ENCODE peak calls at places on chromosomes 11 and 22, in seven cellular contexts. One of them, this sample, is unnamed.

GRCh38 chr11:14029971-14030531 is 67.5 kb downstream of the SPON1 start:
- DNase-seq in HCT116: no peak
- DNase-seq in GM23248: peak
- DNase-seq in neural progenitor cell: no peak
- DNase-seq in hepatocyte: peak
- DNase-seq in MM.1S: no peak
- DNase-seq in GM23338: no peak
- DNase-seq in this sample: peak

GRCh38 chr22:45008853-45009751 is 703 bp downstream of the PHF21B start:
- DNase-seq in HCT116: no peak
- DNase-seq in GM23248: peak
- DNase-seq in neural progenitor cell: peak
- DNase-seq in hepatocyte: peak
- DNase-seq in MM.1S: no peak
- DNase-seq in GM23338: peak
- DNase-seq in this sample: no peak

GRCh38 chr11:65571940-65572339 is 398 bp upstream of the FAM89B start:
- DNase-seq in HCT116: no peak
- DNase-seq in GM23248: peak
- DNase-seq in neural progenitor cell: peak
- DNase-seq in hepatocyte: peak
- DNase-seq in MM.1S: peak
- DNase-seq in GM23338: peak
- DNase-seq in this sample: peak

GRCh38 chr11:5297671-5298070 is 4.1 kb downstream of the OR51B4 start:
- DNase-seq in HCT116: no peak
- DNase-seq in GM23248: peak
- DNase-seq in neural progenitor cell: no peak
- DNase-seq in hepatocyte: no peak
- DNase-seq in MM.1S: no peak
- DNase-seq in GM23338: no peak
- DNase-seq in this sample: no peak

GRCh38 chr11:61297741-61298140 is 2.6 kb upstream of the VWCE start:
- DNase-seq in HCT116: no peak
- DNase-seq in GM23248: peak
- DNase-seq in neural progenitor cell: no peak
- DNase-seq in hepatocyte: no peak
- DNase-seq in MM.1S: no peak
- DNase-seq in GM23338: no peak
- DNase-seq in this sample: peak

GRCh38 chr11:77524539-77524938 is 50.6 kb upstream of the PAK1 start:
- DNase-seq in HCT116: no peak
- DNase-seq in GM23248: no peak
- DNase-seq in neural progenitor cell: no peak
- DNase-seq in hepatocyte: no peak
- DNase-seq in MM.1S: no peak
- DNase-seq in GM23338: no peak
- DNase-seq in this sample: no peak

GRCh38 chr11:30488304-30488998 is 97.7 kb downstream of the MPPED2 start:
- DNase-seq in HCT116: no peak
- DNase-seq in GM23248: no peak
- DNase-seq in neural progenitor cell: no peak
- DNase-seq in hepatocyte: peak
- DNase-seq in MM.1S: no peak
- DNase-seq in GM23338: no peak
- DNase-seq in this sample: peak

GRCh38 chr11:66722745-66723651 is 6.0 kb downstream of the SPTBN2 start:
- DNase-seq in HCT116: no peak
- DNase-seq in GM23248: no peak
- DNase-seq in neural progenitor cell: no peak
- DNase-seq in hepatocyte: no peak
- DNase-seq in MM.1S: no peak
- DNase-seq in GM23338: no peak
- DNase-seq in this sample: no peak

GRCh38 chr11:23359297-23359696 is 499.0 kb upstream of the CCDC179 start:
- DNase-seq in HCT116: no peak
- DNase-seq in GM23248: peak
- DNase-seq in neural progenitor cell: no peak
- DNase-seq in hepatocyte: peak
- DNase-seq in MM.1S: peak
- DNase-seq in GM23338: no peak
- DNase-seq in this sample: peak

GRCh38 chr11:82976786-82977185 is 75.2 kb downstream of the DDIAS start:
- DNase-seq in HCT116: no peak
- DNase-seq in GM23248: no peak
- DNase-seq in neural progenitor cell: no peak
- DNase-seq in hepatocyte: no peak
- DNase-seq in MM.1S: no peak
- DNase-seq in GM23338: no peak
- DNase-seq in this sample: no peak

GRCh38 chr11:1566381-1567051 is 5.6 kb downstream of the DUSP8 start:
- DNase-seq in HCT116: no peak
- DNase-seq in GM23248: no peak
- DNase-seq in neural progenitor cell: no peak
- DNase-seq in hepatocyte: peak
- DNase-seq in MM.1S: no peak
- DNase-seq in GM23338: no peak
- DNase-seq in this sample: no peak

GRCh38 chr11:96186806-96187205 is 156.2 kb downstream of the MAML2 start:
- DNase-seq in HCT116: no peak
- DNase-seq in GM23248: peak
- DNase-seq in neural progenitor cell: no peak
- DNase-seq in hepatocyte: no peak
- DNase-seq in MM.1S: no peak
- DNase-seq in GM23338: no peak
- DNase-seq in this sample: peak

GRCh38 chr11:74971424-74971823 is 17.3 kb upstream of the NEU3 start:
- DNase-seq in HCT116: no peak
- DNase-seq in GM23248: no peak
- DNase-seq in neural progenitor cell: no peak
- DNase-seq in hepatocyte: no peak
- DNase-seq in MM.1S: no peak
- DNase-seq in GM23338: no peak
- DNase-seq in this sample: no peak

GRCh38 chr11:63761870-63762661 is 6.5 kb downstream of the ZFTA start:
- DNase-seq in HCT116: no peak
- DNase-seq in GM23248: no peak
- DNase-seq in neural progenitor cell: peak
- DNase-seq in hepatocyte: peak
- DNase-seq in MM.1S: no peak
- DNase-seq in GM23338: peak
- DNase-seq in this sample: no peak

GRCh38 chr11:20599424-20600346 is at the start of gene SLC6A5:
- DNase-seq in HCT116: no peak
- DNase-seq in GM23248: peak
- DNase-seq in neural progenitor cell: peak
- DNase-seq in hepatocyte: peak
- DNase-seq in MM.1S: peak
- DNase-seq in GM23338: peak
- DNase-seq in this sample: peak

GRCh38 chr11:57662893-57663292 is 5.0 kb upstream of the ZDHHC5 start:
- DNase-seq in HCT116: no peak
- DNase-seq in GM23248: peak
- DNase-seq in neural progenitor cell: no peak
- DNase-seq in hepatocyte: peak
- DNase-seq in MM.1S: no peak
- DNase-seq in GM23338: peak
- DNase-seq in this sample: peak

GRCh38 chr11:93000511-93001476 is 31.3 kb downstream of the MTNR1B start:
- DNase-seq in HCT116: peak
- DNase-seq in GM23248: peak
- DNase-seq in neural progenitor cell: no peak
- DNase-seq in hepatocyte: no peak
- DNase-seq in MM.1S: no peak
- DNase-seq in GM23338: no peak
- DNase-seq in this sample: peak

GRCh38 chr11:733072-733471 is 14.2 kb upstream of the TALDO1 start:
- DNase-seq in HCT116: no peak
- DNase-seq in GM23248: no peak
- DNase-seq in neural progenitor cell: no peak
- DNase-seq in hepatocyte: no peak
- DNase-seq in MM.1S: no peak
- DNase-seq in GM23338: peak
- DNase-seq in this sample: no peak

GRCh38 chr22:46576556-46577351 is 39.3 kb upstream of the CELSR1 start:
- DNase-seq in HCT116: no peak
- DNase-seq in GM23248: peak
- DNase-seq in neural progenitor cell: peak
- DNase-seq in hepatocyte: peak
- DNase-seq in MM.1S: peak
- DNase-seq in GM23338: peak
- DNase-seq in this sample: peak

GRCh38 chr22:46574438-46574992 is 37.1 kb upstream of the CELSR1 start:
- DNase-seq in HCT116: no peak
- DNase-seq in GM23248: no peak
- DNase-seq in neural progenitor cell: peak
- DNase-seq in hepatocyte: no peak
- DNase-seq in MM.1S: no peak
- DNase-seq in GM23338: no peak
- DNase-seq in this sample: no peak

GRCh38 chr22:46573781-46574437 is 36.5 kb upstream of the CELSR1 start:
- DNase-seq in HCT116: no peak
- DNase-seq in GM23248: no peak
- DNase-seq in neural progenitor cell: peak
- DNase-seq in hepatocyte: no peak
- DNase-seq in MM.1S: no peak
- DNase-seq in GM23338: no peak
- DNase-seq in this sample: no peak

GRCh38 chr22:46575915-46576555 is 38.6 kb upstream of the CELSR1 start:
- DNase-seq in HCT116: no peak
- DNase-seq in GM23248: no peak
- DNase-seq in neural progenitor cell: peak
- DNase-seq in hepatocyte: peak
- DNase-seq in MM.1S: no peak
- DNase-seq in GM23338: peak
- DNase-seq in this sample: no peak

DNA sequence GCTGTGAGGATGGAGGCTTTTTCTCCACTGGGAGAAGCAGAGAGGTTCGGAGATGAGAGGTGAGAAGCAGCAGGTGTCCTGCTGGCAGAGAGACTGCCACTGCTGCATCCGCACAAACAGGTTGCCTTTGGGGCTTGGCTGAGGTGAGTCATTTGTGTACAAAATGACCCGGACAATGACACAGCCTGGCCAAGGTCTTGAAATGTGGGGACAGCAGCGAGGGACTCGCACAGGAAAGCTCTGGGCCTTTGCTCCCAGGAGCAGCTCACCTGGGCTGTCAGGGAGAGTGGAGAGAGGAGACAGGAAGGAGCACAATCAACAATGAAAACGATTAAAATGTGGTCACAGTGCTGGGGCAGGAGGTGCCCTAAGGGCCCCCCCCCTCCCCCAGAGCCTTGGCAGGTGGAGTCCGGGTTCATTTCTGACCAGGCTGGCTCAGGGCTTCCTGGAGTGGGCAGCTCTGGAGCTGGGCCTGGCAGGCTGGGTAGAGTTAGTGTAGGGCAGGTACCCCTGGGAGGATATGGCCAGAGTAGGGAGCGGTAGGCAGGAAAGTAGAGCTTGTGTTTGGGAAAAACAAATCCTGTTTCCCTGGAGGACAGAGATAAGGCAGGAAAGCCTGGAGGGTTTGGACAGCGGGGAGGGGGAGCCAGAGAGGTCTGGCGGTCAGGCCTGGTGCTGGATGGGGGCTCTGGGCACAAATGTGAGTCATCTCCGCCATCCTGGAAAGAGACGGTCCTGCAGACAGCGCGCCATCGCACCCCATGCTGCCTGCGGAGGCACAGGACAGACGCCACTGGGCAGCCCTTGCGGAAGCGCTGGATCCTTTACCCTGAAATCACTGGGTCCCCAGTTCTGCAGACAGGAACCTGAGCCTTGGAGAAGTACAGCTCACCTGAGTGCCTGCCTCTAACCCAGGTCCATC is 37.8 kb upstream of the CELSR1 start:
- DNase-seq in HCT116: peak
- DNase-seq in GM23248: no peak
- DNase-seq in neural progenitor cell: peak
- DNase-seq in hepatocyte: peak
- DNase-seq in MM.1S: peak
- DNase-seq in GM23338: peak
- DNase-seq in this sample: peak
- TF ChIP-seq EZH2phosphoT487 in HCT116: no peak
- TF ChIP-seq EZH2phosphoT487 in GM23248: no peak
- TF ChIP-seq EZH2phosphoT487 in neural progenitor cell: no peak
- TF ChIP-seq EZH2phosphoT487 in hepatocyte: no peak
- TF ChIP-seq EZH2phosphoT487 in MM.1S: no peak
- TF ChIP-seq EZH2phosphoT487 in GM23338: no peak
- TF ChIP-seq EZH2phosphoT487 in this sample: no peak

GRCh38 chr11:101126551-101127347 is 2.9 kb downstream of the PGR start:
- DNase-seq in HCT116: no peak
- DNase-seq in GM23248: peak
- DNase-seq in neural progenitor cell: peak
- DNase-seq in hepatocyte: peak
- DNase-seq in MM.1S: peak
- DNase-seq in GM23338: peak
- DNase-seq in this sample: no peak
- TF ChIP-seq EZH2 in HCT116: no peak
- TF ChIP-seq EZH2 in GM23248: no peak
- TF ChIP-seq EZH2 in neural progenitor cell: no peak
- TF ChIP-seq EZH2 in hepatocyte: no peak
- TF ChIP-seq EZH2 in MM.1S: no peak
- TF ChIP-seq EZH2 in GM23338: peak
- TF ChIP-seq EZH2 in this sample: peak

GRCh38 chr22:19605508-19606331 is 81.5 kb upstream of the CLDN5 start:
- DNase-seq in HCT116: no peak
- DNase-seq in GM23248: no peak
- DNase-seq in neural progenitor cell: no peak
- DNase-seq in hepatocyte: no peak
- DNase-seq in MM.1S: no peak
- DNase-seq in GM23338: no peak
- DNase-seq in this sample: peak
- H3K4me2 ChIP-seq in HCT116: no peak
- H3K4me2 ChIP-seq in GM23248: no peak
- H3K4me2 ChIP-seq in neural progenitor cell: no peak
- H3K4me2 ChIP-seq in hepatocyte: no peak
- H3K4me2 ChIP-seq in MM.1S: no peak
- H3K4me2 ChIP-seq in GM23338: no peak
- H3K4me2 ChIP-seq in this sample: peak

GRCh38 chr11:115127790-115128189 is 376.4 kb downstream of the CADM1 start:
- DNase-seq in HCT116: no peak
- DNase-seq in GM23248: no peak
- DNase-seq in neural progenitor cell: no peak
- DNase-seq in hepatocyte: no peak
- DNase-seq in MM.1S: no peak
- DNase-seq in GM23338: no peak
- DNase-seq in this sample: no peak

GRCh38 chr11:115129771-115130306 is 374.4 kb downstream of the CADM1 start:
- DNase-seq in HCT116: no peak
- DNase-seq in GM23248: no peak
- DNase-seq in neural progenitor cell: no peak
- DNase-seq in hepatocyte: no peak
- DNase-seq in MM.1S: no peak
- DNase-seq in GM23338: no peak
- DNase-seq in this sample: no peak

GRCh38 chr11:115128226-115128625 is 376.0 kb downstream of the CADM1 start:
- DNase-seq in HCT116: no peak
- DNase-seq in GM23248: no peak
- DNase-seq in neural progenitor cell: no peak
- DNase-seq in hepatocyte: no peak
- DNase-seq in MM.1S: no peak
- DNase-seq in GM23338: no peak
- DNase-seq in this sample: no peak

GRCh38 chr11:115126092-115126491 is 378.1 kb downstream of the CADM1 start:
- DNase-seq in HCT116: no peak
- DNase-seq in GM23248: no peak
- DNase-seq in neural progenitor cell: no peak
- DNase-seq in hepatocyte: no peak
- DNase-seq in MM.1S: no peak
- DNase-seq in GM23338: no peak
- DNase-seq in this sample: no peak

GRCh38 chr11:115126515-115127208 is 377.6 kb downstream of the CADM1 start:
- DNase-seq in HCT116: no peak
- DNase-seq in GM23248: no peak
- DNase-seq in neural progenitor cell: no peak
- DNase-seq in hepatocyte: no peak
- DNase-seq in MM.1S: no peak
- DNase-seq in GM23338: no peak
- DNase-seq in this sample: no peak
- TF ChIP-seq EZH2phosphoT487 in HCT116: no peak
- TF ChIP-seq EZH2phosphoT487 in GM23248: no peak
- TF ChIP-seq EZH2phosphoT487 in neural progenitor cell: no peak
- TF ChIP-seq EZH2phosphoT487 in hepatocyte: no peak
- TF ChIP-seq EZH2phosphoT487 in MM.1S: no peak
- TF ChIP-seq EZH2phosphoT487 in GM23338: no peak
- TF ChIP-seq EZH2phosphoT487 in this sample: no peak